ENCODE peak calls at places on chromosomes 12 and 14, in six cellular contexts. One of them, this sample, is unnamed.

GRCh38 chr12:64147011-64147671 is 75.0 kb downstream of the KICS2 start:
- DNase-seq in GM12878: no peak
- DNase-seq in prostate gland: no peak
- DNase-seq in stomach: no peak
- DNase-seq in suprapubic skin: no peak
- DNase-seq in GM12891: no peak
- DNase-seq in this sample: no peak

GRCh38 chr14:103488960-103489359 is 33.7 kb downstream of the CKB start:
- DNase-seq in GM12878: no peak
- DNase-seq in prostate gland: no peak
- DNase-seq in stomach: no peak
- DNase-seq in suprapubic skin: no peak
- DNase-seq in GM12891: no peak
- DNase-seq in this sample: no peak

GRCh38 chr14:82642425-82642824 is 1108.8 kb upstream of the SEL1L start:
- DNase-seq in GM12878: no peak
- DNase-seq in prostate gland: no peak
- DNase-seq in stomach: no peak
- DNase-seq in suprapubic skin: no peak
- DNase-seq in GM12891: no peak
- DNase-seq in this sample: no peak

GRCh38 chr12:1474059-1474537 is 120.3 kb downstream of the FBXL14 start:
- DNase-seq in GM12878: no peak
- DNase-seq in prostate gland: no peak
- DNase-seq in stomach: no peak
- DNase-seq in suprapubic skin: no peak
- DNase-seq in GM12891: no peak
- DNase-seq in this sample: no peak

GRCh38 chr12:77746108-77746507 is 84.6 kb upstream of the NAV3 start:
- DNase-seq in GM12878: peak
- DNase-seq in prostate gland: no peak
- DNase-seq in stomach: no peak
- DNase-seq in suprapubic skin: no peak
- DNase-seq in GM12891: no peak
- DNase-seq in this sample: no peak

GRCh38 chr12:122474324-122474716 is 26.4 kb downstream of the ZCCHC8 start:
- DNase-seq in GM12878: no peak
- DNase-seq in prostate gland: no peak
- DNase-seq in stomach: no peak
- DNase-seq in suprapubic skin: no peak
- DNase-seq in GM12891: no peak
- DNase-seq in this sample: no peak

GRCh38 chr12:69544087-69544486 is 41.2 kb upstream of the CCT2 start:
- DNase-seq in GM12878: no peak
- DNase-seq in prostate gland: no peak
- DNase-seq in stomach: no peak
- DNase-seq in suprapubic skin: no peak
- DNase-seq in GM12891: no peak
- DNase-seq in this sample: no peak

GRCh38 chr14:61489932-61490331 is 168.6 kb downstream of the PRKCH start:
- DNase-seq in GM12878: no peak
- DNase-seq in prostate gland: no peak
- DNase-seq in stomach: no peak
- DNase-seq in suprapubic skin: no peak
- DNase-seq in GM12891: no peak
- DNase-seq in this sample: no peak

GRCh38 chr14:75709207-75709812 is 48.3 kb downstream of the TTLL5 start:
- DNase-seq in GM12878: peak
- DNase-seq in prostate gland: peak
- DNase-seq in stomach: peak
- DNase-seq in suprapubic skin: no peak
- DNase-seq in GM12891: peak
- DNase-seq in this sample: peak

GRCh38 chr12:99435095-99435791 is 212.3 kb upstream of the GARIN6 start:
- DNase-seq in GM12878: no peak
- DNase-seq in prostate gland: no peak
- DNase-seq in stomach: no peak
- DNase-seq in suprapubic skin: no peak
- DNase-seq in GM12891: no peak
- DNase-seq in this sample: no peak

GRCh38 chr14:61591862-61592261 is 103.5 kb upstream of the HIF1A start:
- DNase-seq in GM12878: no peak
- DNase-seq in prostate gland: no peak
- DNase-seq in stomach: no peak
- DNase-seq in suprapubic skin: no peak
- DNase-seq in GM12891: no peak
- DNase-seq in this sample: no peak

GRCh38 chr12:68374315-68374982 is 42.3 kb upstream of the MDM1 start:
- DNase-seq in GM12878: peak
- DNase-seq in prostate gland: no peak
- DNase-seq in stomach: peak
- DNase-seq in suprapubic skin: no peak
- DNase-seq in GM12891: peak
- DNase-seq in this sample: peak

GRCh38 chr12:7061138-7061537 is 620 bp downstream of the C1S start:
- DNase-seq in GM12878: no peak
- DNase-seq in prostate gland: no peak
- DNase-seq in stomach: no peak
- DNase-seq in suprapubic skin: no peak
- DNase-seq in GM12891: no peak
- DNase-seq in this sample: no peak

GRCh38 chr12:29769162-29769820 is 14.5 kb downstream of the TMTC1 start:
- DNase-seq in GM12878: no peak
- DNase-seq in prostate gland: no peak
- DNase-seq in stomach: no peak
- DNase-seq in suprapubic skin: no peak
- DNase-seq in GM12891: no peak
- DNase-seq in this sample: no peak

GRCh38 chr14:59278111-59278510 is 89.6 kb downstream of the DAAM1 start:
- DNase-seq in GM12878: no peak
- DNase-seq in prostate gland: no peak
- DNase-seq in stomach: no peak
- DNase-seq in suprapubic skin: no peak
- DNase-seq in GM12891: no peak
- DNase-seq in this sample: no peak

GRCh38 chr14:73180385-73180805 is 44.1 kb downstream of the PSEN1 start:
- DNase-seq in GM12878: no peak
- DNase-seq in prostate gland: no peak
- DNase-seq in stomach: no peak
- DNase-seq in suprapubic skin: no peak
- DNase-seq in GM12891: no peak
- DNase-seq in this sample: no peak

GRCh38 chr14:58866386-58866785 is 228.6 kb downstream of the DACT1 start:
- DNase-seq in GM12878: no peak
- DNase-seq in prostate gland: no peak
- DNase-seq in stomach: no peak
- DNase-seq in suprapubic skin: no peak
- DNase-seq in GM12891: no peak
- DNase-seq in this sample: no peak

GRCh38 chr12:130111965-130112496 is 50.2 kb upstream of the FZD10 start:
- DNase-seq in GM12878: no peak
- DNase-seq in prostate gland: no peak
- DNase-seq in stomach: no peak
- DNase-seq in suprapubic skin: no peak
- DNase-seq in GM12891: no peak
- DNase-seq in this sample: no peak

GRCh38 chr12:49232940-49233841 is 31.7 kb upstream of the TUBA1C start:
- DNase-seq in GM12878: no peak
- DNase-seq in prostate gland: peak
- DNase-seq in stomach: peak
- DNase-seq in suprapubic skin: no peak
- DNase-seq in GM12891: no peak
- DNase-seq in this sample: peak

GRCh38 chr14:69571879-69572633 is 2.6 kb downstream of the CCDC177 start:
- DNase-seq in GM12878: no peak
- DNase-seq in prostate gland: no peak
- DNase-seq in stomach: peak
- DNase-seq in suprapubic skin: no peak
- DNase-seq in GM12891: peak
- DNase-seq in this sample: peak

GRCh38 chr12:14396071-14396470 is 30.6 kb downstream of the ATF7IP start:
- DNase-seq in GM12878: peak
- DNase-seq in prostate gland: no peak
- DNase-seq in stomach: no peak
- DNase-seq in suprapubic skin: no peak
- DNase-seq in GM12891: no peak
- DNase-seq in this sample: no peak

GRCh38 chr12:77122236-77122635 is 56.9 kb upstream of the E2F7 start:
- DNase-seq in GM12878: no peak
- DNase-seq in prostate gland: no peak
- DNase-seq in stomach: no peak
- DNase-seq in suprapubic skin: no peak
- DNase-seq in GM12891: no peak
- DNase-seq in this sample: no peak

GRCh38 chr14:77825895-77826519 is 26.1 kb downstream of the ADCK1 start:
- DNase-seq in GM12878: no peak
- DNase-seq in prostate gland: no peak
- DNase-seq in stomach: peak
- DNase-seq in suprapubic skin: no peak
- DNase-seq in GM12891: no peak
- DNase-seq in this sample: no peak
- TF ChIP-seq POLR2AphosphoS5 in GM12878: no peak
- TF ChIP-seq POLR2AphosphoS5 in prostate gland: no peak
- TF ChIP-seq POLR2AphosphoS5 in stomach: no peak
- TF ChIP-seq POLR2AphosphoS5 in suprapubic skin: no peak
- TF ChIP-seq POLR2AphosphoS5 in GM12891: no peak
- TF ChIP-seq POLR2AphosphoS5 in this sample: no peak

GRCh38 chr12:92938018-92938417 is 8.9 kb upstream of the EEA1 start:
- DNase-seq in GM12878: no peak
- DNase-seq in prostate gland: no peak
- DNase-seq in stomach: no peak
- DNase-seq in suprapubic skin: no peak
- DNase-seq in GM12891: no peak
- DNase-seq in this sample: no peak
- TF ChIP-seq POLR2AphosphoS5 in GM12878: no peak
- TF ChIP-seq POLR2AphosphoS5 in prostate gland: no peak
- TF ChIP-seq POLR2AphosphoS5 in stomach: no peak
- TF ChIP-seq POLR2AphosphoS5 in suprapubic skin: no peak
- TF ChIP-seq POLR2AphosphoS5 in GM12891: no peak
- TF ChIP-seq POLR2AphosphoS5 in this sample: no peak

GRCh38 chr12:54411398-54412241 is 7.4 kb downstream of the ITGA5 start:
- DNase-seq in GM12878: no peak
- DNase-seq in prostate gland: no peak
- DNase-seq in stomach: peak
- DNase-seq in suprapubic skin: peak
- DNase-seq in GM12891: no peak
- DNase-seq in this sample: peak
- TF ChIP-seq POLR2AphosphoS5 in GM12878: no peak
- TF ChIP-seq POLR2AphosphoS5 in prostate gland: no peak
- TF ChIP-seq POLR2AphosphoS5 in stomach: no peak
- TF ChIP-seq POLR2AphosphoS5 in suprapubic skin: no peak
- TF ChIP-seq POLR2AphosphoS5 in GM12891: no peak
- TF ChIP-seq POLR2AphosphoS5 in this sample: no peak

GRCh38 chr12:110137786-110138185 is 13.6 kb downstream of the IFT81 start:
- DNase-seq in GM12878: no peak
- DNase-seq in prostate gland: no peak
- DNase-seq in stomach: no peak
- DNase-seq in suprapubic skin: no peak
- DNase-seq in GM12891: no peak
- DNase-seq in this sample: no peak
- TF ChIP-seq POLR2AphosphoS5 in GM12878: no peak
- TF ChIP-seq POLR2AphosphoS5 in prostate gland: no peak
- TF ChIP-seq POLR2AphosphoS5 in stomach: peak
- TF ChIP-seq POLR2AphosphoS5 in suprapubic skin: no peak
- TF ChIP-seq POLR2AphosphoS5 in GM12891: no peak
- TF ChIP-seq POLR2AphosphoS5 in this sample: no peak

GRCh38 chr12:131941116-131941986 is 8.4 kb upstream of the EP400 start:
- DNase-seq in GM12878: no peak
- DNase-seq in prostate gland: no peak
- DNase-seq in stomach: peak
- DNase-seq in suprapubic skin: peak
- DNase-seq in GM12891: no peak
- DNase-seq in this sample: no peak

GRCh38 chr12:131943876-131944275 is 5.9 kb upstream of the EP400 start:
- DNase-seq in GM12878: no peak
- DNase-seq in prostate gland: no peak
- DNase-seq in stomach: peak
- DNase-seq in suprapubic skin: peak
- DNase-seq in GM12891: no peak
- DNase-seq in this sample: peak

GRCh38 chr12:131943389-131943788 is 6.4 kb upstream of the EP400 start:
- DNase-seq in GM12878: no peak
- DNase-seq in prostate gland: no peak
- DNase-seq in stomach: no peak
- DNase-seq in suprapubic skin: peak
- DNase-seq in GM12891: no peak
- DNase-seq in this sample: peak

GRCh38 chr12:131941987-131942341 is 7.8 kb upstream of the EP400 start:
- DNase-seq in GM12878: no peak
- DNase-seq in prostate gland: no peak
- DNase-seq in stomach: no peak
- DNase-seq in suprapubic skin: peak
- DNase-seq in GM12891: no peak
- DNase-seq in this sample: no peak

GRCh38 chr12:131942671-131943070 is 7.1 kb upstream of the EP400 start:
- DNase-seq in GM12878: no peak
- DNase-seq in prostate gland: no peak
- DNase-seq in stomach: peak
- DNase-seq in suprapubic skin: peak
- DNase-seq in GM12891: no peak
- DNase-seq in this sample: no peak
- TF ChIP-seq POLR2AphosphoS5 in GM12878: no peak
- TF ChIP-seq POLR2AphosphoS5 in prostate gland: no peak
- TF ChIP-seq POLR2AphosphoS5 in stomach: no peak
- TF ChIP-seq POLR2AphosphoS5 in suprapubic skin: no peak
- TF ChIP-seq POLR2AphosphoS5 in GM12891: no peak
- TF ChIP-seq POLR2AphosphoS5 in this sample: no peak

GRCh38 chr14:92531151-92531873 is 17.7 kb downstream of the RIN3 start:
- DNase-seq in GM12878: no peak
- DNase-seq in prostate gland: no peak
- DNase-seq in stomach: no peak
- DNase-seq in suprapubic skin: no peak
- DNase-seq in GM12891: no peak
- DNase-seq in this sample: no peak
- TF ChIP-seq POLR2AphosphoS5 in GM12878: no peak
- TF ChIP-seq POLR2AphosphoS5 in prostate gland: no peak
- TF ChIP-seq POLR2AphosphoS5 in stomach: no peak
- TF ChIP-seq POLR2AphosphoS5 in suprapubic skin: no peak
- TF ChIP-seq POLR2AphosphoS5 in GM12891: no peak
- TF ChIP-seq POLR2AphosphoS5 in this sample: no peak